ENCODE peak calls at places on chromosomes 5 and 9, in six cellular contexts. S is SK-N-SH; V is OCI-LY7; G is cardiac muscle cell; E is CD4-positive, alpha-beta T cell; U is lung. P is an unnamed sample.

GRCh38 chr5:126965061-126965475 is 65.3 kb downstream of the MARCHF3 start:
- DNase-seq in S (no peak), V (no peak), G (peak), E (no peak), U (no peak), P (peak)

GRCh38 chr9:1759901-1760300 is 255.2 kb upstream of the SMARCA2 start:
- DNase-seq in S (no peak), V (no peak), G (no peak), E (no peak), U (no peak), P (no peak)

GRCh38 chr5:33231214-33231710 is 209.5 kb upstream of the TARS1 start:
- DNase-seq in S (no peak), V (no peak), G (peak), E (no peak), U (no peak), P (no peak)

GRCh38 chr9:105191508-105192118 is 52.8 kb upstream of the SLC44A1 start:
- DNase-seq in S (no peak), V (no peak), G (peak), E (no peak), U (peak), P (no peak)

GRCh38 chr5:131186561-131187256 is 16.0 kb downstream of the LYRM7 start:
- DNase-seq in S (no peak), V (no peak), G (no peak), E (no peak), U (no peak), P (no peak)

GRCh38 chr5:163248333-163248732 is 189.1 kb upstream of the CCNG1 start:
- DNase-seq in S (no peak), V (no peak), G (no peak), E (no peak), U (no peak), P (no peak)

GRCh38 chr5:42621662-42622061 is 135.0 kb upstream of the CCDC152 start:
- DNase-seq in S (no peak), V (peak), G (no peak), E (no peak), U (no peak), P (no peak)

GRCh38 chr5:96297290-96297689 is 135.8 kb downstream of the PCSK1 start:
- DNase-seq in S (peak), V (no peak), G (peak), E (no peak), U (no peak), P (no peak)

GRCh38 chr5:169050146-169050571 is 250.8 kb downstream of the SLIT3 start:
- DNase-seq in S (no peak), V (no peak), G (peak), E (no peak), U (no peak), P (no peak)

GRCh38 chr5:141402553-141403328 is at the start of gene PCDHGA9:
- DNase-seq in S (peak), V (no peak), G (peak), E (no peak), U (no peak), P (peak)

GRCh38 chr9:136947955-136948510 is 3.0 kb downstream of the C8G start:
- DNase-seq in S (peak), V (peak), G (peak), E (no peak), U (peak), P (peak)

GRCh38 chr9:95793924-95794828 is 81.3 kb upstream of the ERCC6L2 start:
- DNase-seq in S (no peak), V (no peak), G (peak), E (no peak), U (no peak), P (peak)

GRCh38 chr9:12775373-12775962 is 648 bp downstream of the LURAP1L start:
- DNase-seq in S (peak), V (no peak), G (no peak), E (no peak), U (no peak), P (peak)

GRCh38 chr5:81749562-81750307 is 1.2 kb downstream of the SSBP2 start:
- DNase-seq in S (peak), V (peak), G (peak), E (peak), U (peak), P (peak)

GRCh38 chr5:31725996-31726395 is 87.1 kb downstream of the PDZD2 start:
- DNase-seq in S (no peak), V (no peak), G (no peak), E (no peak), U (no peak), P (no peak)

GRCh38 chr5:93956006-93956405 is 214.6 kb upstream of the POU5F2 start:
- DNase-seq in S (no peak), V (no peak), G (no peak), E (no peak), U (no peak), P (no peak)

GRCh38 chr5:33509036-33509435 is 68.3 kb downstream of the TARS1 start:
- DNase-seq in S (no peak), V (no peak), G (no peak), E (no peak), U (no peak), P (no peak)

GRCh38 chr9:110742741-110743371 is 74.3 kb downstream of the MUSK start:
- DNase-seq in S (no peak), V (no peak), G (peak), E (no peak), U (no peak), P (peak)

GRCh38 chr9:105187781-105188180 is 56.7 kb upstream of the SLC44A1 start:
- DNase-seq in S (no peak), V (no peak), G (peak), E (no peak), U (no peak), P (no peak)

GRCh38 chr5:109859537-109859936 is 169.8 kb downstream of the MAN2A1 start:
- DNase-seq in S (no peak), V (no peak), G (peak), E (no peak), U (no peak), P (no peak)

GRCh38 chr5:163841-164240 is 27.5 kb upstream of the LRRC14B start:
- DNase-seq in S (no peak), V (no peak), G (no peak), E (peak), U (no peak), P (no peak)

GRCh38 chr5:39364367-39364766 is at the start of gene C9:
- DNase-seq in S (no peak), V (no peak), G (no peak), E (no peak), U (no peak), P (no peak)

GRCh38 chr9:121862973-121863372 is 211.5 kb downstream of the DAB2IP start:
- DNase-seq in S (no peak), V (no peak), G (no peak), E (no peak), U (no peak), P (no peak)

GRCh38 chr9:137194388-137194787 is 5.9 kb downstream of the SSNA1 start:
- DNase-seq in S (no peak), V (no peak), G (no peak), E (no peak), U (no peak), P (no peak)

GRCh38 chr5:17257705-17258273 is 40.4 kb downstream of the BASP1 start:
- DNase-seq in S (no peak), V (no peak), G (peak), E (no peak), U (no peak), P (no peak)
- H3K27ac ChIP-seq in S (no peak), V (no peak), G (no peak), E (no peak), U (no peak), P (no peak)

DNA sequence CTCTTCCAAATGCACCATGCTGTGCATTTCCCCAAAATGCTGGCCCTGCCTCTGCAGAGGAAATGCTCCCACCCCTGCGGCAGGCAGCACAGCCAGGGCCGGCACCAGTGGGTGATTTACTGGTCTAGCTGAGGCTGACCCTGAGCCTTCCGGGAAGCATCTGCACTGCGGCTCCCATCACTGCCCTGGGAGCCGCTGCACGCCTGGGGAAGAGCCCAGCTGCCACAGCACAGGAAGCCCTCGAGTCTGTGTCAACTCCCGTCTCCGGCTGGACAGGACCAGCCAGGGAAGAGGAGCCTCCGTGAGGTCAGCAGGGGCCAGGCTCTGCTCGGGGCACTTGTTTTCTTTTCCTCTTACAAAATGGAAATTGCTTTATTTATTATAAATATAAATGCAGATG is 25.1 kb upstream of the EEIG1 start:
- DNase-seq in S (peak), V (no peak), G (peak), E (no peak), U (no peak), P (no peak)
- H3K27ac ChIP-seq in S (peak), V (no peak), G (no peak), E (peak), U (no peak), P (no peak)

GRCh38 chr5:80662108-80662507 is 7.3 kb upstream of the DHFR start:
- DNase-seq in S (no peak), V (no peak), G (no peak), E (no peak), U (no peak), P (no peak)
- H3K27ac ChIP-seq in S (no peak), V (no peak), G (no peak), E (no peak), U (no peak), P (no peak)

GRCh38 chr5:14264605-14265316 is 121.6 kb downstream of the TRIO start:
- DNase-seq in S (peak), V (peak), G (peak), E (peak), U (peak), P (peak)
- H3K27ac ChIP-seq in S (peak), V (peak), G (peak), E (no peak), U (peak), P (peak)

DNA sequence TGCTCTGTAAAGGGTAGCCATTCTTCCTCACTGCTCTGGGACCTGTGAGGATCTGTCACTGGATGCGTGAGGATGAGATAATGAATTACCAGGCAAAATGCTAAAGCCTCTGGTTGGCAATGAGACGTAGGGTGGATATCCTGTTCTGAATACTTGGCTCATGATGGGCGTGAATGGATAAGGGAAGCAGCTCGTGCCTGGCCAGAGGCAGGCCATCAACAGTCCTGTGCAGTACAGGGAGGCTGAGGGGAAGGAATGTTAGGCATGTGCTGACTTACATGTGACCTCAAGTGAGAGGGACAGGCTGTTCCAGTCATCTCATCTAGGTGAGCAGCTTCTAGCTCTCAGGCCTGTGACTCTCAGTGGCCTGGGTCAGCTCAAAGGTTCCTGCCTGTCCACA is 172.8 kb downstream of the CARTPT start:
- DNase-seq in S (no peak), V (no peak), G (peak), E (no peak), U (no peak), P (no peak)
- H3K27ac ChIP-seq in S (peak), V (no peak), G (peak), E (no peak), U (peak), P (no peak)

GRCh38 chr5:128842241-128842640 is 123.0 kb upstream of the SLC27A6 start:
- DNase-seq in S (no peak), V (no peak), G (peak), E (no peak), U (no peak), P (no peak)
- H3K27ac ChIP-seq in S (no peak), V (no peak), G (no peak), E (no peak), U (no peak), P (no peak)

DNA sequence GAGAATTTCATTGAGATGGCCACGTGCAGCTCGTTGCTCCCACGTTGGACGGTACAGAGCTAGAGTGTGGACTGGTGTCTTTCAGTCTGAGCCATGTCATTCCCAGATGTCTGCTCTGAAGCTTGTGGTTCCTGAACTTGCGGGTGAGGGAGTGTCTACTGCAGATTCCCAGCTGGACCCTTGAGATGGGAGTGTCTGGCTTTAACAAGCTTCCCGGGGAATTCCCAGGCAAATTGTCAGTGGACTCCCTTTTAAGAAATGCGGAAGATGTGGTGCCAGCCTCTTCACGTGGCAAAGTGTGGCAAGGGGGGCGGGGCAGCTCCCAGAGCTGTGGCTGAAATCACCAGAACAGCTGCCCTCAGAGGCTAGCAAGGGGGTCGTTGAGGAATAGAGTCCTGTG is 37.1 kb downstream of the PRRX2 start:
- DNase-seq in S (no peak), V (no peak), G (peak), E (no peak), U (peak), P (no peak)
- H3K27ac ChIP-seq in S (no peak), V (no peak), G (no peak), E (no peak), U (no peak), P (no peak)

P was measured in A673.